ENCODE peak calls at places on chromosomes 3 and 15, in four cellular contexts. B, W, Y and H are unnamed samples.

GRCh38 chr15:60620707-60621106 is 141.8 kb upstream of the ICE2 start:
- DNase-seq in B (no peak), W (no peak), Y (no peak), H (no peak)

GRCh38 chr3:38251197-38251596 is 14.4 kb upstream of the SLC22A13 start:
- DNase-seq in B (no peak), W (no peak), Y (no peak), H (no peak)

GRCh38 chr3:190972840-190973270 is 110.4 kb upstream of the GMNC start:
- DNase-seq in B (no peak), W (no peak), Y (no peak), H (no peak)

GRCh38 chr3:16392733-16393132 is 120.8 kb downstream of the RFTN1 start:
- DNase-seq in B (no peak), W (no peak), Y (no peak), H (no peak)

GRCh38 chr3:116161570-116162290 is 283.6 kb downstream of the LSAMP start:
- DNase-seq in B (no peak), W (no peak), Y (no peak), H (no peak)

GRCh38 chr3:139159356-139159755 is 114.7 kb upstream of the PRR23C start:
- DNase-seq in B (no peak), W (no peak), Y (no peak), H (no peak)

GRCh38 chr15:80615783-80616391 is 79.2 kb upstream of the ABHD17C start:
- DNase-seq in B (peak), W (no peak), Y (no peak), H (no peak)

GRCh38 chr15:49331951-49332350 is 91.1 kb upstream of the FGF7 start:
- DNase-seq in B (no peak), W (no peak), Y (no peak), H (no peak)

GRCh38 chr3:12405432-12406272 is 78.6 kb upstream of the TSEN2 start:
- DNase-seq in B (no peak), W (no peak), Y (peak), H (peak)

GRCh38 chr3:9422712-9423424 is 25.5 kb downstream of the SETD5 start:
- DNase-seq in B (peak), W (no peak), Y (peak), H (peak)

DNA sequence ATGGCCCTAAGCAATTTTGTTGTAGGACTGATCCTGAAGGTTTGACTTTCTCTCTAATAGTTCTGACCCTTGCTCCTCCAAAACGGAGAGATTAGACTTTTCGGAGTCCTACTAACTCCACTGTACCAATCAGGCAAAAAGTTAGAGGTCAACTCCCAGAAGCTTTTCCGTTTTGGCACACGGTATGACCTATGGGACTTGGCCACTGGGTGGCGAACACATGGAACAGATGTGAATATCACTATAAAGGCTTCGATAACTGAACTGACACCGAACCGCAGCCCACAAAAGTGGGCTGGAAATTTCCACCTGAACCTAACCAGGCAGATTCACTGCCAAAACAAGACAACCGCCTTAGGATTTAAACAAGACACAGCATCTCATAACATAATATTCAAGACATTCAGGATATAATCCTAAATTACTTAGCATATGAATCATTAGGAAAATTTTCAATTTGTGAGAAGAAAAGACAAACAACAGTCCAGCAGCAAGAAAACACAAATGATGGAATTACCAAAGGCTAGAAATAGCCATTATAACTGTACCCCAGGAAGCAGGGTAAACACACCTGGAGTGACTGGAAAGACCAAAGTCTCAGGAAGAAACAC is 12.2 kb upstream of the TM2D3 start:
- DNase-seq in B (no peak), W (no peak), Y (no peak), H (no peak)
- TF ChIP-seq SIN3A in B (no peak), W (no peak), Y (no peak), H (no peak)

DNA sequence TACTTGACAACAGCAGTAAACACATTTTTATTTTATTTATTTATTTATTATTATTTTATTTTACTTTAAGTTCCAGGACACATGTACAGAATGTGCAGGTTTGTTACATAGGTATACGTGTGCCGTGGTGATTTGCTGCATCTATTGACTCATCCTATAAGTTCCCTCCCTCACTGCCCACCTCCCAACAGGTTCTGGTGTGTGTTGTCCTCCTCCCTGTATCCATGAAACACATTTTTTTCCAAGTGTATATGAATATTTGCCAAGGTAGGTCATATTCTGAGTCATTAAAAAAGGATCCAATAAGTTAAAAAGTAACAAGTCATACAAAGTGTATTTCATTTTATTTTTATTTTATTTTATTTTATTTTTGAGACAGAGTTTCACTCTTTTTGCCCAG is 567.3 kb upstream of the KCNMB2 start:
- DNase-seq in B (no peak), W (no peak), Y (no peak), H (no peak)
- TF ChIP-seq SIN3A in B (no peak), W (no peak), Y (no peak), H (no peak)

DNA sequence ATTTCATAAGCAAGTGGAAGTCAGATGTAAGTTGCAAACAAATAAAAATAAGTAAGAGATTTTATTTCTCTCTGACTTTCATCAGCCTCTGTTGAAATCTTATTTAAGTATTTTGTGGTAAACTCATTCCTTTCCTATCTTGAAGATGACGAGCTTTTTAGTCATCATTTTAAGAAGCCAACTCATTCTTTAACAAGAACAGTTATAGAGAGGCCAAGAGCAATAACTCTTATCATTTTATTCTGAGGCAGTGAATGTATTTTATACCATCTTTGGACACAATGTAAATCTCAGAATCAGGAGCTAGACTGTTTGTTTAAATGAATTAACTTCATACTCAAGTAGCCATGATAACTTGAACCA is 147.5 kb upstream of the MBNL1 start:
- DNase-seq in B (no peak), W (no peak), Y (no peak), H (peak)
- TF ChIP-seq SIN3A in B (no peak), W (no peak), Y (no peak), H (no peak)

GRCh38 chr3:120753831-120754230 is 11.3 kb downstream of the GTF2E1 start:
- DNase-seq in B (no peak), W (no peak), Y (no peak), H (no peak)
- TF ChIP-seq SIN3A in B (no peak), W (no peak), Y (no peak), H (no peak)

GRCh38 chr3:134366928-134367352 is 7.3 kb downstream of the AMOTL2 start:
- DNase-seq in B (no peak), W (no peak), Y (no peak), H (no peak)

GRCh38 chr3:134367412-134367811 is 6.8 kb downstream of the AMOTL2 start:
- DNase-seq in B (no peak), W (no peak), Y (no peak), H (no peak)

GRCh38 chr3:134368751-134369105 is 5.5 kb downstream of the AMOTL2 start:
- DNase-seq in B (no peak), W (no peak), Y (no peak), H (no peak)

GRCh38 chr3:134369231-134369741 is 5.0 kb downstream of the AMOTL2 start:
- DNase-seq in B (no peak), W (no peak), Y (no peak), H (no peak)

GRCh38 chr3:134367869-134368750 is 6.1 kb downstream of the AMOTL2 start:
- DNase-seq in B (no peak), W (no peak), Y (no peak), H (no peak)
- TF ChIP-seq SIN3A in B (no peak), W (no peak), Y (no peak), H (no peak)

GRCh38 chr15:76577879-76578512 is 241.4 kb downstream of the ISL2 start:
- DNase-seq in B (no peak), W (no peak), Y (no peak), H (no peak)

GRCh38 chr15:76572983-76573314 is 236.4 kb downstream of the ISL2 start:
- DNase-seq in B (no peak), W (no peak), Y (no peak), H (no peak)

GRCh38 chr15:76582550-76582949 is 246.0 kb downstream of the ISL2 start:
- DNase-seq in B (no peak), W (no peak), Y (no peak), H (no peak)

GRCh38 chr15:76575177-76576078 is 238.9 kb downstream of the ISL2 start:
- DNase-seq in B (no peak), W (peak), Y (no peak), H (no peak)

GRCh38 chr15:76576526-76577279 is 240.1 kb downstream of the ISL2 start:
- DNase-seq in B (no peak), W (peak), Y (no peak), H (no peak)
- TF ChIP-seq SIN3A in B (no peak), W (no peak), Y (no peak), H (no peak)

GRCh38 chr15:85837011-85837433 is 42.3 kb upstream of the KLHL25 start:
- DNase-seq in B (no peak), W (no peak), Y (no peak), H (peak)
- TF ChIP-seq SIN3A in B (no peak), W (no peak), Y (no peak), H (no peak)

DNA sequence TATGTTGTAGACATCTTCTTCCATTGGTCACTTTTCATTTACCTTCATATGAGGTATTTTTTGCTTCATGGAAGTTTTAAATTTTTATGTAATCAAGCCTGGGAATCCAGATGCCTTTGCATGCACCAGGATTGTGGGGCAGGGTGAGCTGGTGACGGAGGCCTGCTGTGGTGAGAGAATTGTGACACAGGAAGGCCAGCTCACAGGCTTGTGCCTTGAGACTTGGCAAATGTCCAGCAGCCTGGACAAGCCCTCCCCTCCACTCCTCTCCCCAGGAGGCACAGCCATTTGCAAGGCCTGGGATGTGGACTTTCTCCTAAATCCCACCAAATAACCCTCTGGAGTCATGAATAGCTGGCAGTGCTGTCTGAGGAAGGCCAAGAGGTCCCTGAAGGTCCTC is 67.4 kb downstream of the RHCG start:
- DNase-seq in B (peak), W (no peak), Y (no peak), H (no peak)
- TF ChIP-seq SIN3A in B (no peak), W (no peak), Y (no peak), H (no peak)